ENCODE peak calls at places on chromosomes 4 and X, in five cellular contexts. One of them, this sample, is unnamed. For H3K4me1, the result is how much of the 10 kb centered on the place peaks cover.

GRCh38 chr4:153188966-153189801 is 15.1 kb upstream of the TRIM2 start:
- DNase-seq in thoracic aorta: no peak
- DNase-seq in right atrium auricular region: no peak
- DNase-seq in Panc1: no peak
- DNase-seq in ovary: no peak
- DNase-seq in this sample: no peak

GRCh38 chr4:6268650-6269399 is 825 bp upstream of the WFS1 start:
- DNase-seq in right atrium auricular region: no peak
- DNase-seq in thoracic aorta: no peak
- DNase-seq in Panc1: no peak
- DNase-seq in ovary: no peak
- DNase-seq in this sample: no peak

GRCh38 chr4:7876096-7876993 is 63.3 kb downstream of the AFAP1 start:
- DNase-seq in Panc1: no peak
- DNase-seq in ovary: no peak
- DNase-seq in right atrium auricular region: no peak
- DNase-seq in thoracic aorta: no peak
- DNase-seq in this sample: peak

GRCh38 chrX:75421688-75422087 is 101.1 kb downstream of the ZDHHC15 start:
- DNase-seq in ovary: no peak
- DNase-seq in thoracic aorta: no peak
- DNase-seq in right atrium auricular region: no peak
- DNase-seq in Panc1: no peak
- DNase-seq in this sample: no peak

GRCh38 chr4:164700471-164700870 is 53.5 kb upstream of the SMIM31 start:
- DNase-seq in Panc1: no peak
- DNase-seq in thoracic aorta: no peak
- DNase-seq in right atrium auricular region: no peak
- DNase-seq in ovary: no peak
- DNase-seq in this sample: peak

GRCh38 chr4:187321741-187322140 is 598.1 kb upstream of the FAT1 start:
- DNase-seq in right atrium auricular region: no peak
- DNase-seq in Panc1: no peak
- DNase-seq in thoracic aorta: no peak
- DNase-seq in ovary: no peak
- DNase-seq in this sample: no peak

GRCh38 chr4:3766791-3767561 is 791 bp downstream of the ADRA2C start:
- DNase-seq in right atrium auricular region: no peak
- DNase-seq in thoracic aorta: no peak
- DNase-seq in ovary: no peak
- DNase-seq in Panc1: no peak
- DNase-seq in this sample: peak

GRCh38 chr4:108360857-108361820 is 192.4 kb upstream of the LEF1 start:
- DNase-seq in Panc1: no peak
- DNase-seq in thoracic aorta: no peak
- DNase-seq in right atrium auricular region: no peak
- DNase-seq in ovary: no peak
- DNase-seq in this sample: peak

GRCh38 chr4:108351806-108352205 is 183.1 kb upstream of the LEF1 start:
- DNase-seq in ovary: no peak
- DNase-seq in Panc1: no peak
- DNase-seq in right atrium auricular region: no peak
- DNase-seq in thoracic aorta: no peak
- DNase-seq in this sample: no peak

GRCh38 chr4:3762264-3762663 is 3.9 kb upstream of the ADRA2C start:
- DNase-seq in ovary: no peak
- DNase-seq in right atrium auricular region: no peak
- DNase-seq in Panc1: no peak
- DNase-seq in thoracic aorta: no peak
- DNase-seq in this sample: no peak

GRCh38 chrX:104084534-104085277 is 8.7 kb upstream of the TMSB15C start:
- DNase-seq in thoracic aorta: no peak
- DNase-seq in right atrium auricular region: no peak
- DNase-seq in Panc1: no peak
- DNase-seq in ovary: no peak
- DNase-seq in this sample: no peak

GRCh38 chrX:121931567-121931966 is 884.2 kb downstream of the GLUD2 start:
- DNase-seq in right atrium auricular region: no peak
- DNase-seq in Panc1: no peak
- DNase-seq in ovary: no peak
- DNase-seq in thoracic aorta: no peak
- DNase-seq in this sample: no peak

GRCh38 chr4:94126669-94127068 is 81.0 kb upstream of the SMARCAD1 start:
- DNase-seq in ovary: no peak
- DNase-seq in right atrium auricular region: no peak
- DNase-seq in Panc1: no peak
- DNase-seq in thoracic aorta: no peak
- DNase-seq in this sample: peak

GRCh38 chrX:912677-913076 is 282.1 kb downstream of the SHOX start:
- DNase-seq in thoracic aorta: no peak
- DNase-seq in Panc1: no peak
- DNase-seq in right atrium auricular region: no peak
- DNase-seq in ovary: no peak
- DNase-seq in this sample: no peak

GRCh38 chr4:173001571-173001970 is 167.0 kb upstream of the GALNT7 start:
- DNase-seq in ovary: no peak
- DNase-seq in Panc1: no peak
- DNase-seq in thoracic aorta: no peak
- DNase-seq in right atrium auricular region: no peak
- DNase-seq in this sample: no peak

GRCh38 chrX:13167444-13168207 is 123.2 kb upstream of the FAM9C start:
- DNase-seq in thoracic aorta: no peak
- DNase-seq in ovary: peak
- DNase-seq in right atrium auricular region: peak
- DNase-seq in Panc1: no peak
- DNase-seq in this sample: no peak

GRCh38 chr4:166143227-166143626 is 270.2 kb downstream of the TLL1 start:
- DNase-seq in ovary: no peak
- DNase-seq in Panc1: no peak
- DNase-seq in right atrium auricular region: no peak
- DNase-seq in thoracic aorta: no peak
- DNase-seq in this sample: no peak

GRCh38 chrX:78124304-78124703 is 15.1 kb downstream of the TAF9B start:
- DNase-seq in Panc1: no peak
- DNase-seq in ovary: no peak
- DNase-seq in thoracic aorta: no peak
- DNase-seq in right atrium auricular region: no peak
- DNase-seq in this sample: no peak

GRCh38 chr4:8200302-8200975 is 1.3 kb downstream of the SH3TC1 start:
- DNase-seq in ovary: no peak
- DNase-seq in Panc1: no peak
- DNase-seq in right atrium auricular region: peak
- DNase-seq in thoracic aorta: no peak
- DNase-seq in this sample: no peak

GRCh38 chr4:85151786-85152185 is 185.3 kb upstream of the WDFY3 start:
- DNase-seq in Panc1: no peak
- DNase-seq in right atrium auricular region: no peak
- DNase-seq in thoracic aorta: no peak
- DNase-seq in ovary: no peak
- DNase-seq in this sample: no peak

GRCh38 chr4:184583738-184584502 is 65.3 kb downstream of the CASP3 start:
- DNase-seq in right atrium auricular region: no peak
- DNase-seq in ovary: no peak
- DNase-seq in Panc1: no peak
- DNase-seq in thoracic aorta: no peak
- DNase-seq in this sample: no peak

GRCh38 chr4:173272987-173273386 is 61.2 kb downstream of the HMGB2 start:
- DNase-seq in Panc1: no peak
- DNase-seq in ovary: no peak
- DNase-seq in right atrium auricular region: no peak
- DNase-seq in thoracic aorta: no peak
- DNase-seq in this sample: no peak

GRCh38 chrX:41265615-41266014 is 68.3 kb upstream of the DDX3X start:
- DNase-seq in right atrium auricular region: peak
- DNase-seq in thoracic aorta: peak
- DNase-seq in ovary: peak
- DNase-seq in Panc1: no peak
- DNase-seq in this sample: no peak

GRCh38 chr4:138804705-138805104 is 210.9 kb upstream of the NOCT start:
- DNase-seq in ovary: no peak
- DNase-seq in thoracic aorta: no peak
- DNase-seq in right atrium auricular region: no peak
- DNase-seq in Panc1: no peak
- DNase-seq in this sample: peak

GRCh38 chr4:139658185-139658584 is 7.4 kb upstream of the MGST2 start:
- DNase-seq in thoracic aorta: no peak
- DNase-seq in ovary: no peak
- DNase-seq in right atrium auricular region: no peak
- DNase-seq in Panc1: no peak
- DNase-seq in this sample: no peak

GRCh38 chrX:40778861-40779575 is 43.7 kb upstream of the MED14 start:
- DNase-seq in right atrium auricular region: no peak
- DNase-seq in Panc1: no peak
- DNase-seq in ovary: no peak
- DNase-seq in thoracic aorta: no peak
- DNase-seq in this sample: no peak

GRCh38 chr4:8114456-8115202 is 44.0 kb downstream of the ABLIM2 start:
- DNase-seq in ovary: no peak
- DNase-seq in Panc1: no peak
- DNase-seq in thoracic aorta: no peak
- DNase-seq in right atrium auricular region: no peak
- DNase-seq in this sample: no peak

GRCh38 chrX:74431807-74432206 is 10.5 kb downstream of the SLC16A2 start:
- DNase-seq in ovary: no peak
- DNase-seq in Panc1: no peak
- DNase-seq in right atrium auricular region: no peak
- DNase-seq in thoracic aorta: no peak
- DNase-seq in this sample: no peak

DNA sequence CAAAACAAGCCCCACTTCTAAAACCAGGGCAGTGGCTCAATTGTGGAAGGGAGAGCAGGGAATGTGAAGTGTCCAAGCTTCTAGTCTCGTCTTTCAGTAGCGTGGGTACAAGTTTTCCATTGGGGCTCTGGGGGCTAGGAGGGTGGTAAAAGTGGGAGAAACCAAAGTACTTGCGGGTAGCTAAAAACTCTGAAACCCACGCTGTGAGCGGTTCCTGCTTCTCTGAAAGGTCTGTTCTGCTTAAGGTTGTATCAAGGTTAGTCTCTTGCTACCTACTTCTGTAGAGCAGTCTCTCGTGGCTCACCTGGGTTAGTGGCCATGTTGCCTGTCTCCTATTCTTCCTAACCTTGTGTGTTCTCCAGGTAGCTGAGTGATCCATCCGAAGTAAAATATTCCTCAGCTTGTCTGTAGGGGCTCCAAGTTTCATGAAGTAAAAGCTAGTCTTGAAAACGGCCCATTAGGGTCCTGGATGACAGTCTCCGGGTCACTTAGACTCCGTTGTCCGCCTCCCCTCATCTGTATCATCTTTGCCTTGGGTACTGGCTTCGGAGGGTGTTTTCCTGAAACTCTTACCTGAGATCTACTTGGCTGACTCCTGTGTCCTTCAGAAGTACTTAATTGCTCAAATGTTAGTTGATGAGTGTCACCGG is 1.9 kb upstream of the WDR1 start:
- DNase-seq in thoracic aorta: no peak
- DNase-seq in right atrium auricular region: no peak
- DNase-seq in ovary: no peak
- DNase-seq in Panc1: no peak
- DNase-seq in this sample: no peak
- H3K4me3 ChIP-seq in thoracic aorta: peak
- H3K4me3 ChIP-seq in right atrium auricular region: no peak
- H3K4me3 ChIP-seq in ovary: no peak
- H3K4me3 ChIP-seq in Panc1: no peak
- H3K4me3 ChIP-seq in this sample: no peak

GRCh38 chr4:123342498-123342897 is 54.1 kb upstream of the SPRY1 start:
- DNase-seq in Panc1: no peak
- DNase-seq in thoracic aorta: no peak
- DNase-seq in ovary: no peak
- DNase-seq in right atrium auricular region: no peak
- DNase-seq in this sample: no peak
- H3K4me1 ChIP-seq in Panc1: under half
- H3K4me1 ChIP-seq in thoracic aorta: under half
- H3K4me1 ChIP-seq in ovary: under half
- H3K4me1 ChIP-seq in right atrium auricular region: under half
- H3K4me1 ChIP-seq in this sample: under half

GRCh38 chrX:25275159-25275558 is 259.4 kb upstream of the ARX start:
- DNase-seq in thoracic aorta: no peak
- DNase-seq in right atrium auricular region: no peak
- DNase-seq in Panc1: no peak
- DNase-seq in ovary: no peak
- DNase-seq in this sample: no peak
- TF ChIP-seq CTCF in thoracic aorta: no peak
- TF ChIP-seq CTCF in right atrium auricular region: no peak
- TF ChIP-seq CTCF in Panc1: no peak
- TF ChIP-seq CTCF in ovary: no peak
- TF ChIP-seq CTCF in this sample: no peak

GRCh38 chr4:46399440-46399839 is 9.5 kb upstream of the GABRA2 start:
- DNase-seq in thoracic aorta: no peak
- DNase-seq in right atrium auricular region: no peak
- DNase-seq in Panc1: no peak
- DNase-seq in ovary: no peak
- DNase-seq in this sample: no peak

DNA sequence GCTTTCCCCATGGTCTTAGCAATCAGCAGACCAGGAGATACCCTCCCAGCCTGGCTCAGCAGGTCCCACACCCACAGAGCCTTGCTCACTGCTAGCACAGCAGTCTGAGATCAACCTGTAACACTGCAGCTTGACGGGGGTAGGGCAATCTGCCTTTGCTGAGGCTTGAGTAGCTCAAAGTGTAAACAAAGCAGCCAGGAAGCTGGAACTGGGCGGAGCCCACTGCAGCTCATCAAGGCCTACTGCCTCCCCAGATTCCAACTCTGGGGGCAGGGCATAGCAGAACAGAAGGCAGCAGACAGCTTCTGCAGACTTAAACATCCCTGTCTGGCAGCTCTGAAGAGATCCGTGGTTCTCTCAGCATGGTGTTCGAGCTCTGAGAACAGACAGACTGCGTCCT is 15.0 kb upstream of the GABRA2 start:
- DNase-seq in Panc1: no peak
- DNase-seq in thoracic aorta: no peak
- DNase-seq in ovary: no peak
- DNase-seq in right atrium auricular region: no peak
- DNase-seq in this sample: peak
- H3K4me3 ChIP-seq in Panc1: no peak
- H3K4me3 ChIP-seq in thoracic aorta: no peak
- H3K4me3 ChIP-seq in ovary: no peak
- H3K4me3 ChIP-seq in right atrium auricular region: no peak
- H3K4me3 ChIP-seq in this sample: no peak

GRCh38 chrX:120302434-120302833 is 8.8 kb downstream of the TMEM255A start:
- DNase-seq in right atrium auricular region: no peak
- DNase-seq in ovary: no peak
- DNase-seq in thoracic aorta: no peak
- DNase-seq in Panc1: no peak
- DNase-seq in this sample: no peak

GRCh38 chrX:120304241-120304640 is 7.0 kb downstream of the TMEM255A start:
- DNase-seq in thoracic aorta: no peak
- DNase-seq in right atrium auricular region: no peak
- DNase-seq in ovary: no peak
- DNase-seq in Panc1: no peak
- DNase-seq in this sample: no peak

GRCh38 chrX:120308558-120308957 is 2.7 kb downstream of the TMEM255A start:
- DNase-seq in thoracic aorta: no peak
- DNase-seq in ovary: peak
- DNase-seq in right atrium auricular region: no peak
- DNase-seq in Panc1: no peak
- DNase-seq in this sample: no peak

GRCh38 chrX:120306640-120307039 is 4.6 kb downstream of the TMEM255A start:
- DNase-seq in thoracic aorta: no peak
- DNase-seq in ovary: no peak
- DNase-seq in right atrium auricular region: no peak
- DNase-seq in Panc1: no peak
- DNase-seq in this sample: no peak

GRCh38 chrX:120305531-120306145 is 5.6 kb downstream of the TMEM255A start:
- DNase-seq in right atrium auricular region: no peak
- DNase-seq in ovary: no peak
- DNase-seq in thoracic aorta: no peak
- DNase-seq in Panc1: no peak
- DNase-seq in this sample: no peak
- H3K4me1 ChIP-seq in right atrium auricular region: under half
- H3K4me1 ChIP-seq in ovary: under half
- H3K4me1 ChIP-seq in thoracic aorta: under half
- H3K4me1 ChIP-seq in Panc1: under half
- H3K4me1 ChIP-seq in this sample: under half